ENCODE peak calls at places on chromosomes 16 and 17, in seven cellular contexts. K, X, O, H, J, W and E are unnamed samples.

GRCh38 chr17:62064791-62065563 is at the start of gene MED13:
- DNase-seq in W (peak; percentile 91), J (peak; percentile 94), H (no peak), X (peak; percentile 50), K (peak; percentile 60), O (peak; percentile 64), E (no peak)

GRCh38 chr17:78736526-78737079 is 45.5 kb downstream of the CYTH1 start:
- DNase-seq in J (peak; percentile 39), W (no peak), H (peak; percentile 90), X (peak; percentile 90), K (peak; percentile 79), O (peak; percentile 94), E (no peak)

GRCh38 chr16:88302666-88303065 is 80.1 kb upstream of the ZNF469 start:
- DNase-seq in X (no peak), W (no peak), O (no peak), J (no peak), K (no peak), H (no peak), E (no peak)

GRCh38 chr16:31502981-31503380 is 5.2 kb downstream of the RUSF1 start:
- DNase-seq in J (no peak), H (no peak), X (no peak), W (no peak), O (no peak), K (no peak), E (no peak)

GRCh38 chr16:87041732-87042131 is 275.5 kb downstream of the C16orf95 start:
- DNase-seq in H (no peak), K (no peak), O (no peak), X (no peak), J (no peak), W (no peak), E (no peak)

GRCh38 chr16:69187891-69188451 is 1.0 kb downstream of the SNTB2 start:
- DNase-seq in H (no peak), K (peak; percentile 67), J (no peak), W (no peak), O (peak; percentile 43), X (no peak), E (no peak)

GRCh38 chr17:59892251-59892848 is 393 bp downstream of the TUBD1 start:
- DNase-seq in K (no peak), X (no peak), H (no peak), J (no peak), W (no peak), O (no peak), E (no peak)

GRCh38 chr17:29709861-29710849 is 87.4 kb upstream of the CORO6 start:
- DNase-seq in X (no peak), W (no peak), O (no peak), K (no peak), H (no peak), J (no peak), E (no peak)

GRCh38 chr17:44200478-44201155 is 933 bp upstream of the ATXN7L3 start:
- DNase-seq in X (no peak), H (no peak), O (no peak), W (no peak), K (peak; percentile 35), J (no peak), E (no peak)

GRCh38 chr17:44199553-44200477 is at the start of gene ATXN7L3:
- DNase-seq in K (peak; percentile 98), X (peak; percentile 99), J (peak; percentile 100), H (peak; percentile 94), W (peak; percentile 99), O (peak; percentile 99), E (peak; percentile 70)

GRCh38 chr17:44198721-44199552 is 747 bp downstream of the ATXN7L3 start:
- DNase-seq in X (peak; percentile 54), O (peak; percentile 68), W (peak; percentile 97), H (no peak), K (peak; percentile 52), J (peak; percentile 93), E (no peak)

GRCh38 chr17:44197107-44197506 is 2.6 kb downstream of the ATXN7L3 start:
- DNase-seq in K (no peak), H (no peak), W (no peak), J (no peak), X (no peak), O (no peak), E (no peak)

DNA sequence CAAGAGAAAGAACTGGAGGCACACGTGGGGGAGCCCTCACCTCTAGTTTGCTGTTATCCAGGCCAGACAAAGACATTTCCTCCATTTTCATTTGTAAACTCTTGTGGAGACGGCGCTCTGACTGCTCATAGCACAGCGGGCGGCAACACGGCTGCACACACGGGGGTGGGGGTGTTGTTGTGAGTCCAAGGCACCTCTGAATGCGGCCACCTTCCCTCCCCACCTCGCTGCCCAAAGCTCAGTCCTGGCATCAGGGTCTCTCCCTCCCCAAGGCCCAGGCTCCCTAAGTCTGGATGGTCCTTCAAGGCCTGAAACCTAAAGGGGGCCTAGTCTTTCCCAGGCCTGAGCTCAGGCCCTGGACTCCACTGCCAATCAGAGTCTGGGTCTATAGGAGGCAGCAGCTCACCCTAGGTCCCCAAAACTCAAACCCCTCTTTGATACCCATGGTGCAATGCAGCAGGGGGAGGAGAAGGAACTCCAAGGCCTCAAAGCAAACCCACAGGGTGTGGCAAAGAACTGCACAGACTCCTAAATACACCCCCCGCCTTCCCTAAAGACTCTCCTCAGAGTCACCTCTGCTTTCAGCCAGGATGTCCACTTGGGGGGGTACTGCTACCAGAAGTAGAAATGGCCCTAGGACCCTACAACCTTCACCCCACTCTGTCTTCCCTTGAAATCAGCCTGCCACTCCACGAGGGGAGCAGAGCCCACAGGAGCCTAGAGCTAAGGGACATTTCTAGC is 1.5 kb downstream of the ATXN7L3 start:
- DNase-seq in X (no peak), J (no peak), W (no peak), K (peak; percentile 30), H (peak; percentile 57), O (no peak), E (no peak)
- TF ChIP-seq POLR2AphosphoS5 in X (no peak), J (peak; percentile 25), W (no peak), K (no peak), H (peak; percentile 73), O (no peak), E (peak; percentile 58)

GRCh38 chr16:35744084-35744483 is 2284.7 kb downstream of the TP53TG3F start:
- DNase-seq in K (no peak), X (no peak), J (no peak), O (no peak), H (no peak), W (no peak), E (no peak)

GRCh38 chr16:35743101-35743692 is 2283.8 kb downstream of the TP53TG3F start:
- DNase-seq in W (no peak), X (no peak), K (no peak), O (no peak), J (no peak), H (no peak), E (no peak)

GRCh38 chr16:35745821-35746248 is 2286.4 kb downstream of the TP53TG3F start:
- DNase-seq in H (no peak), O (no peak), X (no peak), W (no peak), J (peak; percentile 44), K (no peak), E (no peak)

GRCh38 chr16:35745191-35745590 is 2285.8 kb downstream of the TP53TG3F start:
- DNase-seq in X (no peak), J (no peak), K (no peak), W (no peak), H (no peak), O (no peak), E (no peak)

GRCh38 chr16:35744716-35745115 is 2285.3 kb downstream of the TP53TG3F start:
- DNase-seq in X (no peak), J (no peak), O (no peak), W (no peak), H (peak; percentile 34), K (no peak), E (no peak)
- H3K9me3 ChIP-seq in X (peaks cover 31% of the 10 kb centered on the region), J (peaks cover 43% of the 10 kb centered on the region), O (peaks cover 45% of the 10 kb centered on the region), W (no peaks in the 10 kb centered on the region), H (no peaks in the 10 kb centered on the region), K (peaks cover 2% of the 10 kb centered on the region), E (no peaks in the 10 kb centered on the region)

DNA sequence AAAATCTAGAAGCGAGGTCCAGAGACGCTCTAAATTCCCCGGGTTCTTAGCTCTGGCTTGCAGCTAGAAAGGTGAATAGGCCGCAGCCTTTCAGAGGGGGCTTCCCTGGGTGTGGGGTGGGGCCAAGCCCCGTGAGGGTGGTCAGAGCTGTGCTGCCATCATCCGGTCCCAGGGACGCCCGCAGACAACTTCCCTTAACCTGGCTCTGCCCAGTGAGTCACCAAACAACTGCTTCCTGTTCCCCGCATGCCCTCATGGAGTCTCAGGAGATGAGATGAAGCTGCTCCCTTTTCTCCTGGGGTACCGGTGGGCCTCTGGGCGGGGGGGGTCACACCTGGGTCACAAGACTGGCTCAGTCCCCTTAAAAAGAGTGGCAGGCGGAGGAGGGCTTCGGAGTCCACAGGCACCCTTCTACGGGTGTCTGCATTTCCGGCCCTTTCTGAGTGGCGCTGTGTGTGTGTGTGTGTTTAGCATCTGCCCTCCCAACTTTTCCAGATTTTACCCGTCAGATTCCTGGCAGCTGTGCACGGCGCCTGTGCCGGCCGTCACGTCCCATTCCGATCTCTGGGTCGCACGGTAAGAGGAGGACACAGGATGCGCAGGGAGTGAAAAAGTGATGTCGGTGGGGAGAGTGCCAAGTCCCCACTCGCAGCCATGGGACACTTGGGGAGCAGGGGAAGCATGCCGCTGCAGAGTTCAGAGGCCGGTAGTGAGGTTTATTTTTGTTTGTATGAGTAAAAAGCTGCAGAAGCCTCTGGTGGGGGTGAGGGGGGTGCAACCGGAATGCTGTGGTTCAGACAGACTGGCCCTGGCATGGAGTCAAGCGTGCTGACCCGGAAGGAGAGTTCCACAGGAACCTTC is 16.7 kb downstream of the HIC1 start:
- DNase-seq in O (no peak), J (peak; percentile 78), K (peak; percentile 73), X (no peak), W (no peak), H (no peak), E (no peak)
- H3K4me3 ChIP-seq in O (no peak overlapping the region), J (no peak overlapping the region), K (no peak overlapping the region), X (no peak overlapping the region), W (no peak overlapping the region), H (no peak overlapping the region), E (no peak overlapping the region)

GRCh38 chr17:28056276-28056620 is 13.8 kb downstream of the NLK start:
- DNase-seq in K (no peak), O (no peak), H (no peak), W (no peak), J (no peak), X (no peak), E (no peak)

GRCh38 chr17:28055546-28056275 is 13.2 kb downstream of the NLK start:
- DNase-seq in H (no peak), J (no peak), X (no peak), W (no peak), K (no peak), O (no peak), E (no peak)

GRCh38 chr17:28053725-28054124 is 11.2 kb downstream of the NLK start:
- DNase-seq in X (no peak), H (no peak), O (no peak), W (no peak), J (no peak), K (no peak), E (no peak)

GRCh38 chr17:28059675-28060074 is 17.2 kb downstream of the NLK start:
- DNase-seq in H (no peak), W (no peak), K (no peak), J (no peak), O (no peak), X (no peak), E (no peak)

DNA sequence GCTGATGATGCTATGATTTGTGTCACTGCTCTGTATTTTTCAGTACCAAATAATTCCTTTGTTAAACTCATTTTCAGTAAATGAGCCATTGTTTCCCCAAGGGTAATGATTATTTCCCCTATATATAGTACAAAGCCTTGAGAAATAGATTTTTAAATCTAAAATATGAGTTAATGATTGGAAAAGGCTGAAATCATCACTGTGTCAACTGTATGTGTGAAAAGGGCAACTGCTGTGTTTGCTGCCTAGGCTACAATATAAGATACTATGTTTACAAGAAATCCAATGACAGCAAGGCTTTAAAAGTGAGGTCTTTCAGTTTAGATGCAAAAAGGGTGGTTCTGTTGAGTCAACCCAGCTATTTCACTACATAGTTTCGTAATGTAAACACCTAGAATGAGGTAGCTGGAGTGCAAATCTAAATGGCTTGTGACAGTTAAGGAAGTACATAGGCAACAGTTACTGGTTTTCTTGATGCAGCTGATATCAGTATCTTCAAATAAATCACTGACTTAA is 15.3 kb downstream of the NLK start:
- DNase-seq in J (no peak), W (no peak), O (no peak), H (no peak), K (no peak), X (no peak), E (no peak)
- TF ChIP-seq POLR2AphosphoS5 in J (no peak), W (no peak), O (no peak), H (no peak), K (no peak), X (no peak), E (no peak)